ENCODE peak calls at places on chromosomes 6 and 20, in nine cellular contexts. U is esophagus squamous epithelium, J is heart left ventricle, P is adrenal gland, I is ovary, A is A549, L is transverse colon, H is lower leg skin, V is HepG2. C is an unnamed sample.

GRCh38 chr20:11114382-11114781 is 440.6 kb upstream of the JAG1 start:
- DNase-seq in L (no peak), U (no peak), H (no peak), A (no peak), V (no peak), I (no peak), P (no peak), J (no peak), C (no peak)

GRCh38 chr20:54172856-54173652 is 732 bp downstream of the CYP24A1 start:
- DNase-seq in A (no peak), J (no peak), U (no peak), V (no peak), I (no peak), H (no peak), L (no peak), P (no peak), C (no peak)

GRCh38 chr6:35452186-35453090 is at the start of gene FANCE:
- DNase-seq in L (peak), J (peak), V (peak), A (peak), P (peak), H (peak), I (peak), U (peak), C (peak)

GRCh38 chr6:18405477-18406293 is 18.5 kb downstream of the RNF144B start:
- DNase-seq in H (no peak), J (no peak), U (no peak), L (no peak), A (peak), V (no peak), I (no peak), P (no peak), C (peak)

GRCh38 chr6:132054525-132054924 is 103.4 kb upstream of the CCN2 start:
- DNase-seq in H (no peak), I (no peak), J (no peak), P (no peak), V (no peak), U (no peak), A (no peak), L (no peak), C (no peak)

GRCh38 chr6:168420084-168420483 is 20.9 kb upstream of the SMOC2 start:
- DNase-seq in I (no peak), J (no peak), P (no peak), V (no peak), U (no peak), L (no peak), H (no peak), A (no peak), C (no peak)

GRCh38 chr6:25050356-25050755 is 114.6 kb upstream of the RIPOR2 start:
- DNase-seq in H (no peak), L (peak), U (no peak), A (no peak), P (no peak), J (no peak), I (no peak), V (no peak), C (no peak)

GRCh38 chr6:130457605-130458004 is 91.8 kb downstream of the TMEM200A start:
- DNase-seq in H (no peak), U (no peak), I (no peak), A (no peak), J (no peak), L (no peak), V (no peak), P (no peak), C (no peak)

GRCh38 chr6:123333000-123333756 is 303.6 kb downstream of the TRDN start:
- DNase-seq in I (no peak), U (no peak), A (no peak), L (no peak), H (no peak), J (no peak), V (no peak), P (no peak), C (no peak)

GRCh38 chr20:39111359-39112195 is 149.4 kb downstream of the DHX35 start:
- DNase-seq in L (no peak), A (no peak), J (no peak), U (no peak), H (no peak), I (no peak), V (no peak), P (no peak), C (no peak)

GRCh38 chr6:17859846-17860245 is 127.6 kb downstream of the KIF13A start:
- DNase-seq in J (no peak), L (no peak), P (no peak), H (no peak), A (no peak), I (no peak), V (no peak), U (no peak), C (no peak)

GRCh38 chr20:3786665-3787639 is at the start of gene CENPB:
- DNase-seq in J (peak), L (peak), U (peak), A (peak), V (peak), P (peak), I (peak), H (peak), C (peak)

DNA sequence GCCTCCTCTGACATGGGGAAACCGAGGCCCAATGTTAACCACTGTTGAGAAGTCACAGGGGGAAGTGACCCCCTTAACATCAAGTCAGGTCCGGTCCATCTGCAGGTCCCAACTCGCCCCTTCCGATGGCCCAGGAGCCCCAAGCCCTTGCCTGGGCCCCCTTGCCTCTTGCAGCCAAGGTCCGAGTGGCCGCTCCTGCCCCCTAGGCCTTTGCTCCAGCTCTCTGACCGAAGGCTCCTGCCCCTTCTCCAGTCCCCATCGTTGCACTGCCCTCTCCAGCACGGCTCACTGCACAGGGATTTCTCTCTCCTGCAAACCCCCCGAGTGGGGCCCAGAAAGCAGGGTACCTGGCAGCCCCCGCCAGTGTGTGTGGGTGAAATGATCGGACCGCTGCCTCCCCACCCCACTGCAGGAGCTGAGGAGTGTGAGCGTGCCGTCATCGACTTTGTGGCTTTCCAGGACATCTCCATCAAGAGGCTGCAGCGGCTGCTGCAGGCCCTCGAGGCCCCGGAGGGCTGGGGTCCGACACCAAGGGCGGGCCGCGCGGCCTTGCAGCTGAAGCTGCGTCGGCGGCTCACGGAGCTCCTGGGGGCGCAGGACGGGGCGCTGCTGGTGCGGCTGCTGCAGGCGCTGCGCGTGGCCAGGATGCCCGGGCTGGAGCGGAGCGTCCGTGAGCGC is 1.6 kb downstream of the TNFRSF6B start:
- DNase-seq in H (peak), P (no peak), V (no peak), A (no peak), J (no peak), L (peak), U (no peak), I (peak), C (no peak)
- TF ChIP-seq POLR2A in H (no peak), P (no peak), V (peak), A (no peak), J (no peak), L (no peak), U (no peak), I (no peak), C (no peak)

GRCh38 chr6:79077680-79078056 is 386 bp downstream of the PHIP start:
- DNase-seq in A (peak), I (no peak), L (peak), U (peak), P (no peak), H (no peak), J (peak), V (no peak), C (peak)

GRCh38 chr6:79076160-79076559 is 1.9 kb downstream of the PHIP start:
- DNase-seq in U (no peak), V (peak), J (no peak), A (no peak), L (no peak), P (no peak), H (no peak), I (no peak), C (no peak)

GRCh38 chr6:79078057-79078969 is at the start of gene PHIP:
- DNase-seq in A (peak), J (peak), H (peak), P (peak), V (peak), U (peak), L (peak), I (peak), C (peak)

GRCh38 chr6:79079425-79080130 is 1.5 kb upstream of the PHIP start:
- DNase-seq in H (no peak), J (no peak), L (no peak), P (no peak), V (no peak), I (no peak), A (no peak), U (no peak), C (no peak)

GRCh38 chr6:79076881-79077641 is 993 bp downstream of the PHIP start:
- DNase-seq in A (peak), H (peak), P (peak), I (peak), L (peak), J (peak), U (peak), V (peak), C (peak)
- TF ChIP-seq POLR2A in A (no peak), H (no peak), P (peak), I (no peak), L (peak), J (peak), U (no peak), V (no peak), C (no peak)

GRCh38 chr20:34873583-34874093 is 982 bp upstream of the GGT7 start:
- DNase-seq in L (no peak), J (no peak), I (no peak), V (no peak), P (no peak), H (no peak), U (no peak), A (no peak), C (no peak)

GRCh38 chr20:34874094-34874654 is 1.5 kb upstream of the GGT7 start:
- DNase-seq in V (peak), P (peak), A (peak), H (peak), L (peak), I (peak), J (peak), U (peak), C (peak)

GRCh38 chr20:34871966-34872603 is 571 bp downstream of the GGT7 start:
- DNase-seq in J (no peak), V (no peak), I (no peak), L (no peak), A (no peak), U (no peak), P (no peak), H (no peak), C (no peak)

GRCh38 chr20:34871320-34871926 is 1.2 kb downstream of the GGT7 start:
- DNase-seq in I (no peak), J (no peak), A (no peak), L (no peak), V (no peak), P (no peak), H (no peak), U (no peak), C (no peak)

GRCh38 chr20:34872604-34873224 is at the start of gene GGT7:
- DNase-seq in U (no peak), J (peak), L (peak), H (peak), I (peak), A (peak), V (peak), P (peak), C (peak)
- TF ChIP-seq POLR2A in U (no peak), J (peak), L (peak), H (no peak), I (no peak), A (peak), V (peak), P (peak), C (peak)

DNA sequence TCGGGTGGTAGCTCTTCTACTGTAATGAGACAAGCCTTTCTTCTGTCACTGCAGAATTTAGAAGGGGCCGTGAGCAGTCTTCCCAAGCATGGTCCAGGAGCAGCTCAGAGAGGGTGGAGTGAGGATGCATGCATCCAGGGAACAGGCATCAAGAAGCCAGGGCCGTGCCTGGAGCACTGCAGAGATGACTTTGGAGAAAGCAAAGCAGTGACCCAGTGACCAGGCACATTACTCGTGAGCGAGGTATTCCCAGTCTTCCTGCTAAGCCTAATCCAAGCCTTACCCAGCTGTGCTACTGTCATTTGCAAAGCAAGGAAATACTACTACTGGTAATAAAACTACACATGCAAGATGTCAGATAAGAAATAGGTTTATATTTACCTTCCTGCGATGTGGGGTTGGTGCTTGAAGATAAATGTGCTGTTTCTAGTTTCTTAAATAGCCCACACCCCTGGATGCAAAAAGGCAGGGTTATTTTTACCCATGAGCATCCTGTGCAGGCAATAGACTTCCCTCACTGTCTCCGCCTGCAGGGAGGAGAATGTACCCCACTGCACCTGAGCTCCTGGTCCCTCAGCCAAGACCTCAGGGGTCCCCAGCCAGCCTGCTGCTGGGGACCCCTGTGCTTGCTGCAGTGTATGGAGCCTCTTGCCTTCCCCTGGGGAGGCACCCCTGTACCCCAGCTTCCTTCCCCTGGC is 62.9 kb downstream of the SSR1 start:
- DNase-seq in J (no peak), V (no peak), I (no peak), P (no peak), H (no peak), A (no peak), U (no peak), L (no peak), C (peak)
- TF ChIP-seq POLR2A in J (no peak), V (no peak), I (no peak), P (no peak), H (no peak), A (no peak), U (no peak), L (no peak), C (no peak)

GRCh38 chr6:12289655-12290489 is at the start of gene EDN1:
- DNase-seq in L (peak), A (peak), U (no peak), V (peak), P (peak), J (peak), H (peak), I (peak), C (peak)
- TF ChIP-seq POLR2A in L (peak), A (peak), U (no peak), V (no peak), P (peak), J (peak), H (no peak), I (peak), C (peak)

DNA sequence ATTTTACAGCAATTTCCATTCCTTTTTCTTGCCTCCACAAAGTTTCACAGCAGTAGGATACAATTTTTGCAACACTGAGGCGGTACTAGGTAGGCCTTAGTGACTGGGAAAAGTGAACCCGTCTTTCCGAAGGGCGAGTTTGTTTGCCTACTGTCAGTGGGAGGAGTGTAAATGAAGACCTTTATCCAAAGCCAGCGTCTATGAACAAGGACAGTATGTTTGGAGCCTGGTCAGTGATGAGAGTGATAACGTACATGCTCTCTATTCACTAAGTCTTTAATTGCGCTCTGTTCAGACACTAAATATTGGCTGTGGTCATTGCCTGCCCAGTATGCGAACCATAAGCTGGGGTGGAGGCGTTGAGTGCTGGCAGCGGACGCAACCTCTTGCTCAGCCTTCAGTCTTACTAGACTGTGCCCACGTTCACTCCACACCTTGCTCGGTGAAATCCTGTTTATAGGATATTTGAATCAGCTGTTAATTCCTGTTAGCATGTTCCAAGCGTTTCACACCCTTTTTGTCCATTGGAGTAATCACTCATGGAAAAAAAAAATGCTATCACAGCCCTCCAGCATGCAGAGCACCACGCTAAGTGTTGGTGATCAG is 145.5 kb downstream of the TMEM242 start:
- DNase-seq in V (peak), H (no peak), I (no peak), P (no peak), U (no peak), J (no peak), L (no peak), A (no peak), C (no peak)
- TF ChIP-seq POLR2A in V (no peak), H (no peak), I (no peak), P (no peak), U (no peak), J (no peak), L (no peak), A (no peak), C (no peak)